ENCODE peak calls at places on chromosome 15, in four cellular contexts. One of them, this sample, is unnamed. For H3K4me1, the result is how much of the 10 kb centered on the place peaks cover.

GRCh38 chr15:68230157-68231100 is 901 bp upstream of the CLN6 start:
- DNase-seq in upper lobe of left lung: no peak
- DNase-seq in lung: no peak
- DNase-seq in Peyer's patch: no peak
- DNase-seq in this sample: no peak

GRCh38 chr15:77674327-77674726 is 41.6 kb upstream of the LINGO1 start:
- DNase-seq in Peyer's patch: no peak
- DNase-seq in lung: no peak
- DNase-seq in upper lobe of left lung: no peak
- DNase-seq in this sample: no peak

GRCh38 chr15:98518823-98519561 is 129.3 kb upstream of the IGF1R start:
- DNase-seq in upper lobe of left lung: peak
- DNase-seq in lung: peak
- DNase-seq in Peyer's patch: no peak
- DNase-seq in this sample: peak

GRCh38 chr15:68218331-68218730 is 11.2 kb downstream of the CLN6 start:
- DNase-seq in lung: no peak
- DNase-seq in Peyer's patch: no peak
- DNase-seq in upper lobe of left lung: no peak
- DNase-seq in this sample: no peak

GRCh38 chr15:78212546-78213424 is 21.6 kb downstream of the ACSBG1 start:
- DNase-seq in Peyer's patch: no peak
- DNase-seq in lung: no peak
- DNase-seq in upper lobe of left lung: no peak
- DNase-seq in this sample: peak

GRCh38 chr15:80478075-80478474 is 73.9 kb downstream of the ARNT2 start:
- DNase-seq in upper lobe of left lung: no peak
- DNase-seq in Peyer's patch: no peak
- DNase-seq in lung: no peak
- DNase-seq in this sample: no peak

GRCh38 chr15:56035166-56035565 is 41.8 kb upstream of the NEDD4 start:
- DNase-seq in Peyer's patch: no peak
- DNase-seq in upper lobe of left lung: no peak
- DNase-seq in lung: no peak
- DNase-seq in this sample: no peak

GRCh38 chr15:99437315-99438221 is 128.2 kb upstream of the MEF2A start:
- DNase-seq in lung: no peak
- DNase-seq in upper lobe of left lung: peak
- DNase-seq in Peyer's patch: no peak
- DNase-seq in this sample: no peak

GRCh38 chr15:39828374-39828931 is 45.8 kb upstream of the FSIP1 start:
- DNase-seq in lung: no peak
- DNase-seq in Peyer's patch: no peak
- DNase-seq in upper lobe of left lung: no peak
- DNase-seq in this sample: no peak

GRCh38 chr15:45203182-45203581 is 15.4 kb upstream of the SHF start:
- DNase-seq in lung: no peak
- DNase-seq in Peyer's patch: no peak
- DNase-seq in upper lobe of left lung: no peak
- DNase-seq in this sample: no peak

GRCh38 chr15:72230197-72231065 is 559 bp downstream of the PKM start:
- DNase-seq in lung: peak
- DNase-seq in Peyer's patch: peak
- DNase-seq in upper lobe of left lung: peak
- DNase-seq in this sample: peak

GRCh38 chr15:78640840-78641733 is at the start of gene CHRNB4:
- DNase-seq in Peyer's patch: no peak
- DNase-seq in upper lobe of left lung: no peak
- DNase-seq in lung: no peak
- DNase-seq in this sample: no peak

GRCh38 chr15:34987182-34987488 is 952 bp downstream of the ZNF770 start:
- DNase-seq in lung: no peak
- DNase-seq in upper lobe of left lung: no peak
- DNase-seq in Peyer's patch: no peak
- DNase-seq in this sample: no peak

GRCh38 chr15:67999320-68000100 is 54.6 kb upstream of the PIAS1 start:
- DNase-seq in lung: no peak
- DNase-seq in Peyer's patch: no peak
- DNase-seq in upper lobe of left lung: no peak
- DNase-seq in this sample: no peak

GRCh38 chr15:99123706-99124451 is 19.0 kb downstream of the SYNM start:
- DNase-seq in upper lobe of left lung: peak
- DNase-seq in Peyer's patch: peak
- DNase-seq in lung: peak
- DNase-seq in this sample: no peak

GRCh38 chr15:61889706-61890105 is 170.5 kb downstream of the VPS13C start:
- DNase-seq in upper lobe of left lung: no peak
- DNase-seq in Peyer's patch: no peak
- DNase-seq in lung: no peak
- DNase-seq in this sample: no peak

GRCh38 chr15:70099966-70100494 is 2.3 kb upstream of the TLE3 start:
- DNase-seq in Peyer's patch: no peak
- DNase-seq in lung: no peak
- DNase-seq in upper lobe of left lung: no peak
- DNase-seq in this sample: peak

GRCh38 chr15:101246391-101246790 is 5.5 kb downstream of the CHSY1 start:
- DNase-seq in Peyer's patch: no peak
- DNase-seq in lung: no peak
- DNase-seq in upper lobe of left lung: no peak
- DNase-seq in this sample: no peak

GRCh38 chr15:68054658-68055223 is 626 bp downstream of the PIAS1 start:
- DNase-seq in lung: peak
- DNase-seq in upper lobe of left lung: peak
- DNase-seq in Peyer's patch: peak
- DNase-seq in this sample: peak

GRCh38 chr15:75721462-75721922 is 8.8 kb upstream of the CSPG4 start:
- DNase-seq in lung: no peak
- DNase-seq in upper lobe of left lung: no peak
- DNase-seq in Peyer's patch: no peak
- DNase-seq in this sample: no peak

GRCh38 chr15:75721923-75722870 is 9.5 kb upstream of the CSPG4 start:
- DNase-seq in lung: no peak
- DNase-seq in Peyer's patch: no peak
- DNase-seq in upper lobe of left lung: no peak
- DNase-seq in this sample: no peak

GRCh38 chr15:75725021-75725718 is 12.5 kb upstream of the CSPG4 start:
- DNase-seq in lung: no peak
- DNase-seq in Peyer's patch: no peak
- DNase-seq in upper lobe of left lung: no peak
- DNase-seq in this sample: no peak

GRCh38 chr15:75723847-75724660 is 11.4 kb upstream of the CSPG4 start:
- DNase-seq in upper lobe of left lung: peak
- DNase-seq in Peyer's patch: peak
- DNase-seq in lung: peak
- DNase-seq in this sample: no peak

GRCh38 chr15:75723171-75723846 is 10.7 kb upstream of the CSPG4 start:
- DNase-seq in upper lobe of left lung: no peak
- DNase-seq in lung: no peak
- DNase-seq in Peyer's patch: no peak
- DNase-seq in this sample: no peak
- H3K4me1 ChIP-seq in upper lobe of left lung: under half
- H3K4me1 ChIP-seq in lung: under half
- H3K4me1 ChIP-seq in Peyer's patch: under half
- H3K4me1 ChIP-seq in this sample: under half

GRCh38 chr15:47135279-47135678 is 582.0 kb upstream of the SEMA6D start:
- DNase-seq in upper lobe of left lung: no peak
- DNase-seq in Peyer's patch: no peak
- DNase-seq in lung: no peak
- DNase-seq in this sample: no peak
- H3K4me3 ChIP-seq in upper lobe of left lung: no peak
- H3K4me3 ChIP-seq in Peyer's patch: no peak
- H3K4me3 ChIP-seq in lung: no peak
- H3K4me3 ChIP-seq in this sample: no peak

DNA sequence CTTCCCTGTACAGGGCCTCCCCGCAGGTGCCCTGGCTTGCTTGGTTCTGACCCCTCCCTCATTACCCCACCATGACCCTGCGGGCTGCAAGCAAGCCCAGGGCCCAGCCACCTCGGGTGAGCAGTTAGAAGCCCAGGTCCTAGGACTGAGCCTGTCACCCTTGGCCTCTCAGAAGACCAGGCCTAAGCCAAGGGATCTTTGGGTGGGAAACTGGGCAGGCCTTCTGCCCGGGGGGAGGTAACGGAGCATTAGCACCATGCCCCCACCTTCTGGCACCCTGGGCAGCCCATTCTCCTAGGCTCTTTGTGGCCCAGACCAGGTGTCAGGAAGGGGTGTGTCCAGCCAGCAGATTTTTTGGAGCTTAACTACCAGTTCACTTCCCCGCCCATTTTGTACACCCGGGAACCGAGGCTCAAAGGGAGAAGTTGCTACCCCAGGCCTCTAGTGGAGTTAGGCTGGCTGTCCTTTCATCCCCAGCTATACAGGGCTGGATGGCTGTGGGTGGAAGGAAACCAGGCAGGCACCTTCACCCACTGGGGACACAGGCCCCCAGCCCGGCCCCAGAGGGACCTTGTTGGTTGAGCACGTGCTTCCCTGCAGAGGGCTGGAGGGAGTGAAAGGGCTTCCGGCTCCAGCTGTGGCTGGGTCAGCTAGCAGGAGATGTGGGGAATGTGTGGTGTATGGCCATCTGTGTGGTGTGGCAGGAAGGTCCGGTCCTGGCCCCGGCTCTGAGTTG is 1.4 kb downstream of the CSK start:
- DNase-seq in lung: no peak
- DNase-seq in Peyer's patch: peak
- DNase-seq in upper lobe of left lung: peak
- DNase-seq in this sample: no peak
- H3K4me1 ChIP-seq in lung: under half
- H3K4me1 ChIP-seq in Peyer's patch: half or more
- H3K4me1 ChIP-seq in upper lobe of left lung: half or more
- H3K4me1 ChIP-seq in this sample: half or more

DNA sequence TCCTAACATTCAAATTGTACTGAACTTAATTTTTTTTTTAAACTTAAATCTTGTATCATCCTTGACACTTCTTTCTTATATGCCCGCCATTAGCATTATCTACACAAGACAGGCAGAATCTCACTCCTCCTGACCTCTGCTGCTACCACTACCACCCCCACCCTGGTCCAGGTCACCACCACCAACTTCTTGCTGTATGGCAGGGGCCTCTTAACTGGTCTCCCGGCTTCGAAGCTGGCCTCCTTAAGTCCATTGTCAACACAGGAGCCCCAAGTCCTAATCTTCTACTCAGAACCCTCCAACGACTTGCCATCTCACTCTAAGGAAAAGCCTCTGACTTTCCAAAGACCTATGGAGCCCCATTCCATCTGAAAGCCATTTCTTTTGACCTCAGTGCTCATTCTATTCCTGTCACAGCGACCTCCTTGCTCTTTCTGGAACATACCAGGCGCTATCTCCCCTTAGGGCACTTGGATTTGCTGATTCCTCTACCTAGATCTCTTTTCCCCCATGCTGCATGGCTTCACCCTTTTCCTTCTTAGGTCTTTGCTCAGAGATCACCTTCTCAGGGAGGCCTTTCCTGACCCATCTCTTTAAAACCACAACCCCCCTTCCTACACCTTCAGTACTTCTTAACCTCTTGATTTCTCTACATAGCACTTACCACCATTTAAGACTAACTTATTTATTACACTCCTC is 2.6 kb downstream of the PRC1 start:
- DNase-seq in lung: no peak
- DNase-seq in upper lobe of left lung: no peak
- DNase-seq in Peyer's patch: no peak
- DNase-seq in this sample: no peak
- H3K4me3 ChIP-seq in lung: no peak
- H3K4me3 ChIP-seq in upper lobe of left lung: no peak
- H3K4me3 ChIP-seq in Peyer's patch: no peak
- H3K4me3 ChIP-seq in this sample: no peak

DNA sequence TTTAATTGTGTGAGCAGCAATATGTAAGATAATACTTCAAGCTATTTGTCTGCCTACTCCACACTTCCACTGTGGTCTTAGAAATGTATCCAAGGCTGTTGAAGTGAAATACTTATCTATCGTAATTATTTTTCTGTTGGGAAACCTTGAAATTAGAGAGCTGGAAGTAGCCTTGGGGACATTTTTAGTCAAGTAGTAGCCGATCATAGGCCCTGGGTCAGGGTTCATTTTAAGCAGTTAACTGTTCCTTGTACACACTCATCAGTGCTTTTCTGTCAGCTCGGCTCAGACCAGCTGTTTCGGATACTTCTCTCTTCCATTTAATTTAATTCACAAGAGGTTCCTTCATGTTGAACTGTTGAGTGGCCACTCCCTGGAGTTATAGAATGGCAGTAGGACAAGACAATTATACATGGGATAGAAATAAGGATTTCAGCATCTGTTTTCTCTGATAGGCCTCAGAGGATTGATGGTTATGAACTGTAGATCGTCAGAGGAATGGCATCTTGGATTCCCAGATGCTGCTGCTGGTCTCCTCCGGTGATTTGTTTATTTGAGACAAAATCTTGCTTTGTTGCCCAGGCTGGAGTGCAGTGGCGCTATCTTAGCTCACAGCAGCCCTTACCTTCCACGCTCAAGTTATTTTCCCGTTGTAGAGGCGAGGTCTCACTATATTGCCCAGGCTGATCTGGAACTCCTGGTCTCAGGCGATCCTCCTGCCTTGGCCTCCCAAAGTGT is 17.2 kb downstream of the USP3 start:
- DNase-seq in Peyer's patch: no peak
- DNase-seq in upper lobe of left lung: no peak
- DNase-seq in lung: no peak
- DNase-seq in this sample: no peak
- H3K4me1 ChIP-seq in Peyer's patch: under half
- H3K4me1 ChIP-seq in upper lobe of left lung: half or more
- H3K4me1 ChIP-seq in lung: under half
- H3K4me1 ChIP-seq in this sample: half or more

This sample was measured in naive thymus-derived CD4-positive, alpha-beta T cell.